ENCODE peak calls at places on chromosomes 2 and 18, in four cellular contexts. P is HCEC 1CT, E is GM23248, W is ovary. Z is an unnamed sample.

GRCh38 chr18:37783771-37784170 is 218.2 kb upstream of the CELF4 start:
- DNase-seq in W (no peak), E (no peak), P (no peak), Z (no peak)

GRCh38 chr2:39124000-39124769 is 3.3 kb upstream of the SOS1 start:
- DNase-seq in E (peak), P (peak), W (peak), Z (peak)

GRCh38 chr18:47756364-47757016 is 174.0 kb downstream of the SMAD2 start:
- DNase-seq in E (peak), W (peak), P (peak), Z (peak)

GRCh38 chr2:191155608-191156071 is 4.8 kb upstream of the STAT4 start:
- DNase-seq in P (peak), E (peak), W (no peak), Z (peak)

GRCh38 chr2:164808776-164809175 is 32.8 kb downstream of the COBLL1 start:
- DNase-seq in W (no peak), P (peak), E (peak), Z (peak)

GRCh38 chr2:176944998-176945397 is 267.6 kb upstream of the HNRNPA3 start:
- DNase-seq in W (no peak), E (no peak), P (no peak), Z (no peak)

GRCh38 chr2:20135631-20136050 is 84.2 kb upstream of the LAPTM4A start:
- DNase-seq in P (peak), E (peak), W (peak), Z (peak)

GRCh38 chr2:38394903-38395341 is 17.8 kb upstream of the ATL2 start:
- DNase-seq in W (no peak), P (peak), E (peak), Z (peak)

GRCh38 chr2:239597216-239597615 is 196.4 kb upstream of the HDAC4 start:
- DNase-seq in P (no peak), E (no peak), W (no peak), Z (no peak)

GRCh38 chr2:27946530-27946929 is 56.0 kb downstream of the BABAM2 start:
- DNase-seq in E (no peak), P (no peak), W (no peak), Z (no peak)

GRCh38 chr18:13611058-13611615 is 115.2 kb downstream of the FAM210A start:
- DNase-seq in E (peak), P (no peak), W (no peak), Z (peak)

GRCh38 chr2:62309465-62310091 is 113.7 kb downstream of the B3GNT2 start:
- DNase-seq in P (no peak), E (no peak), W (no peak), Z (peak)

GRCh38 chr2:30686000-30686399 is 121.2 kb downstream of the CAPN13 start:
- DNase-seq in E (no peak), W (no peak), P (no peak), Z (no peak)

GRCh38 chr2:134002391-134002790 is 251.5 kb upstream of the MGAT5 start:
- DNase-seq in E (no peak), W (no peak), P (no peak), Z (no peak)

GRCh38 chr18:3704556-3705162 is 254.7 kb downstream of the TGIF1 start:
- DNase-seq in P (no peak), W (no peak), E (no peak), Z (no peak)

GRCh38 chr2:131659168-131659572 is 131.5 kb downstream of the CCDC74A start:
- DNase-seq in P (no peak), E (no peak), W (no peak), Z (no peak)

GRCh38 chr18:784470-785172 is 27.4 kb downstream of the YES1 start:
- DNase-seq in E (no peak), P (no peak), W (no peak), Z (no peak)

GRCh38 chr2:58120626-58121229 is 74.1 kb downstream of the VRK2 start:
- DNase-seq in E (no peak), P (no peak), W (no peak), Z (no peak)

GRCh38 chr2:20241973-20242726 is 17.2 kb upstream of the SDC1 start:
- DNase-seq in E (no peak), W (no peak), P (no peak), Z (no peak)

GRCh38 chr2:9972621-9973445 is 21.3 kb downstream of the GRHL1 start:
- DNase-seq in E (peak), W (no peak), P (peak), Z (peak)

GRCh38 chr2:24365051-24365450 is 4.7 kb upstream of the ITSN2 start:
- DNase-seq in P (no peak), W (peak), E (peak), Z (peak)

GRCh38 chr2:174035981-174036742 is 71.0 kb upstream of the SP3 start:
- DNase-seq in W (no peak), E (peak), P (no peak), Z (peak)

GRCh38 chr2:128228894-128229293 is 89.8 kb downstream of the HS6ST1 start:
- DNase-seq in E (peak), W (no peak), P (peak), Z (no peak)

GRCh38 chr2:44330801-44331200 is 30.5 kb downstream of the PREPL start:
- DNase-seq in E (peak), P (peak), W (no peak), Z (peak)

GRCh38 chr2:169232551-169233154 is 129.7 kb downstream of the LRP2 start:
- DNase-seq in P (no peak), E (no peak), W (no peak), Z (no peak)

GRCh38 chr2:20443276-20443920 is 3.5 kb upstream of the RHOB start:
- DNase-seq in E (peak), P (no peak), W (peak), Z (peak)

GRCh38 chr2:58501371-58501770 is 260.2 kb upstream of the FANCL start:
- DNase-seq in P (no peak), W (no peak), E (no peak), Z (no peak)

GRCh38 chr2:238473014-238473413 is 46.3 kb downstream of the ASB1 start:
- DNase-seq in E (no peak), W (no peak), P (no peak), Z (no peak)

GRCh38 chr2:203451011-203451410 is 84.1 kb downstream of the RAPH1 start:
- DNase-seq in E (peak), W (no peak), P (peak), Z (peak)

GRCh38 chr2:205073433-205074020 is 528.3 kb downstream of the PARD3B start:
- DNase-seq in P (no peak), E (no peak), W (no peak), Z (no peak)

GRCh38 chr2:188475945-188476344 is 184.3 kb downstream of the GULP1 start:
- DNase-seq in E (no peak), P (peak), W (no peak), Z (peak)

GRCh38 chr2:160309585-160309984 is 109.5 kb upstream of the ITGB6 start:
- DNase-seq in P (peak), E (peak), W (no peak), Z (peak)

GRCh38 chr2:142668420-142668819 is 209.0 kb upstream of the KYNU start:
- DNase-seq in E (no peak), W (no peak), P (no peak), Z (no peak)

GRCh38 chr2:143259368-143259958 is 130.2 kb downstream of the ARHGAP15 start:
- DNase-seq in P (peak), W (peak), E (peak), Z (peak)

GRCh38 chr2:4020153-4020552 is 316.8 kb downstream of the DCDC2C start:
- DNase-seq in E (no peak), P (no peak), W (no peak), Z (no peak)

GRCh38 chr2:97950329-97951154 is 45.2 kb downstream of the TMEM131 start:
- DNase-seq in W (no peak), E (peak), P (peak), Z (peak)